ENCODE peak calls at places on chromosomes 6 and 20, in seven cellular contexts. One of them, this sample, is unnamed.

GRCh38 chr6:56795852-56796532 is 153.3 kb upstream of the DST start:
- DNase-seq in fibroblast of mammary gland: peak
- DNase-seq in right cardiac atrium: no peak
- DNase-seq in stimulated activated CD8-positive, alpha-beta memory T cell treated with anti-CD3 and anti-CD28 coated beads, Interleukin-2, amount 100 ng/mL, for 1 hour: no peak
- DNase-seq in stimulated activated CD4-positive, alpha-beta T cell treated with anti-CD3 and anti-CD28 coated beads, Interleukin-4, amount 100 ng/mL, for 24 hours: no peak
- DNase-seq in mucosa of gallbladder: no peak
- DNase-seq in osteocyte: no peak
- DNase-seq in this sample: no peak

GRCh38 chr20:47352332-47353223 is 3.9 kb downstream of the ZMYND8 start:
- DNase-seq in right cardiac atrium: peak
- DNase-seq in stimulated activated CD8-positive, alpha-beta memory T cell treated with anti-CD3 and anti-CD28 coated beads, Interleukin-2, amount 100 ng/mL, for 1 hour: no peak
- DNase-seq in mucosa of gallbladder: no peak
- DNase-seq in osteocyte: no peak
- DNase-seq in fibroblast of mammary gland: no peak
- DNase-seq in stimulated activated CD4-positive, alpha-beta T cell treated with anti-CD3 and anti-CD28 coated beads, Interleukin-4, amount 100 ng/mL, for 24 hours: no peak
- DNase-seq in this sample: no peak

GRCh38 chr6:130717657-130718056 is 109.5 kb upstream of the SMLR1 start:
- DNase-seq in stimulated activated CD4-positive, alpha-beta T cell treated with anti-CD3 and anti-CD28 coated beads, Interleukin-4, amount 100 ng/mL, for 24 hours: no peak
- DNase-seq in fibroblast of mammary gland: no peak
- DNase-seq in stimulated activated CD8-positive, alpha-beta memory T cell treated with anti-CD3 and anti-CD28 coated beads, Interleukin-2, amount 100 ng/mL, for 1 hour: no peak
- DNase-seq in right cardiac atrium: no peak
- DNase-seq in osteocyte: no peak
- DNase-seq in mucosa of gallbladder: no peak
- DNase-seq in this sample: no peak

GRCh38 chr6:153045271-153045670 is 42.8 kb upstream of the MTRF1L start:
- DNase-seq in osteocyte: no peak
- DNase-seq in right cardiac atrium: no peak
- DNase-seq in fibroblast of mammary gland: no peak
- DNase-seq in mucosa of gallbladder: no peak
- DNase-seq in stimulated activated CD8-positive, alpha-beta memory T cell treated with anti-CD3 and anti-CD28 coated beads, Interleukin-2, amount 100 ng/mL, for 1 hour: no peak
- DNase-seq in stimulated activated CD4-positive, alpha-beta T cell treated with anti-CD3 and anti-CD28 coated beads, Interleukin-4, amount 100 ng/mL, for 24 hours: no peak
- DNase-seq in this sample: no peak

GRCh38 chr6:30219244-30219643 is 6.0 kb upstream of the TRIM26 start:
- DNase-seq in right cardiac atrium: no peak
- DNase-seq in stimulated activated CD8-positive, alpha-beta memory T cell treated with anti-CD3 and anti-CD28 coated beads, Interleukin-2, amount 100 ng/mL, for 1 hour: no peak
- DNase-seq in mucosa of gallbladder: peak
- DNase-seq in stimulated activated CD4-positive, alpha-beta T cell treated with anti-CD3 and anti-CD28 coated beads, Interleukin-4, amount 100 ng/mL, for 24 hours: peak
- DNase-seq in osteocyte: no peak
- DNase-seq in fibroblast of mammary gland: peak
- DNase-seq in this sample: no peak

GRCh38 chr6:164379786-164380185 is 929.6 kb downstream of the C6orf118 start:
- DNase-seq in right cardiac atrium: no peak
- DNase-seq in mucosa of gallbladder: no peak
- DNase-seq in stimulated activated CD4-positive, alpha-beta T cell treated with anti-CD3 and anti-CD28 coated beads, Interleukin-4, amount 100 ng/mL, for 24 hours: no peak
- DNase-seq in osteocyte: no peak
- DNase-seq in fibroblast of mammary gland: peak
- DNase-seq in stimulated activated CD8-positive, alpha-beta memory T cell treated with anti-CD3 and anti-CD28 coated beads, Interleukin-2, amount 100 ng/mL, for 1 hour: no peak
- DNase-seq in this sample: no peak

GRCh38 chr20:38001981-38002380 is 31.3 kb downstream of the TTI1 start:
- DNase-seq in fibroblast of mammary gland: no peak
- DNase-seq in right cardiac atrium: peak
- DNase-seq in osteocyte: no peak
- DNase-seq in stimulated activated CD8-positive, alpha-beta memory T cell treated with anti-CD3 and anti-CD28 coated beads, Interleukin-2, amount 100 ng/mL, for 1 hour: no peak
- DNase-seq in stimulated activated CD4-positive, alpha-beta T cell treated with anti-CD3 and anti-CD28 coated beads, Interleukin-4, amount 100 ng/mL, for 24 hours: no peak
- DNase-seq in mucosa of gallbladder: no peak
- DNase-seq in this sample: no peak

GRCh38 chr6:83126223-83126622 is 58.8 kb downstream of the DOP1A start:
- DNase-seq in right cardiac atrium: no peak
- DNase-seq in stimulated activated CD4-positive, alpha-beta T cell treated with anti-CD3 and anti-CD28 coated beads, Interleukin-4, amount 100 ng/mL, for 24 hours: no peak
- DNase-seq in fibroblast of mammary gland: no peak
- DNase-seq in mucosa of gallbladder: no peak
- DNase-seq in stimulated activated CD8-positive, alpha-beta memory T cell treated with anti-CD3 and anti-CD28 coated beads, Interleukin-2, amount 100 ng/mL, for 1 hour: no peak
- DNase-seq in osteocyte: no peak
- DNase-seq in this sample: no peak

GRCh38 chr20:18443841-18444240 is 23.0 kb downstream of the DZANK1 start:
- DNase-seq in right cardiac atrium: no peak
- DNase-seq in stimulated activated CD4-positive, alpha-beta T cell treated with anti-CD3 and anti-CD28 coated beads, Interleukin-4, amount 100 ng/mL, for 24 hours: no peak
- DNase-seq in mucosa of gallbladder: no peak
- DNase-seq in stimulated activated CD8-positive, alpha-beta memory T cell treated with anti-CD3 and anti-CD28 coated beads, Interleukin-2, amount 100 ng/mL, for 1 hour: no peak
- DNase-seq in osteocyte: no peak
- DNase-seq in fibroblast of mammary gland: peak
- DNase-seq in this sample: no peak

GRCh38 chr6:100138346-100139022 is 144.5 kb upstream of the MCHR2 start:
- DNase-seq in stimulated activated CD8-positive, alpha-beta memory T cell treated with anti-CD3 and anti-CD28 coated beads, Interleukin-2, amount 100 ng/mL, for 1 hour: no peak
- DNase-seq in osteocyte: no peak
- DNase-seq in fibroblast of mammary gland: no peak
- DNase-seq in mucosa of gallbladder: no peak
- DNase-seq in right cardiac atrium: no peak
- DNase-seq in stimulated activated CD4-positive, alpha-beta T cell treated with anti-CD3 and anti-CD28 coated beads, Interleukin-4, amount 100 ng/mL, for 24 hours: no peak
- DNase-seq in this sample: no peak

GRCh38 chr6:155103816-155104366 is 108.8 kb downstream of the TIAM2 start:
- DNase-seq in stimulated activated CD4-positive, alpha-beta T cell treated with anti-CD3 and anti-CD28 coated beads, Interleukin-4, amount 100 ng/mL, for 24 hours: peak
- DNase-seq in fibroblast of mammary gland: peak
- DNase-seq in stimulated activated CD8-positive, alpha-beta memory T cell treated with anti-CD3 and anti-CD28 coated beads, Interleukin-2, amount 100 ng/mL, for 1 hour: no peak
- DNase-seq in mucosa of gallbladder: no peak
- DNase-seq in right cardiac atrium: no peak
- DNase-seq in osteocyte: peak
- DNase-seq in this sample: no peak

GRCh38 chr6:36679043-36679821 is 718 bp downstream of the CDKN1A start:
- DNase-seq in stimulated activated CD8-positive, alpha-beta memory T cell treated with anti-CD3 and anti-CD28 coated beads, Interleukin-2, amount 100 ng/mL, for 1 hour: no peak
- DNase-seq in mucosa of gallbladder: peak
- DNase-seq in fibroblast of mammary gland: peak
- DNase-seq in osteocyte: no peak
- DNase-seq in right cardiac atrium: peak
- DNase-seq in stimulated activated CD4-positive, alpha-beta T cell treated with anti-CD3 and anti-CD28 coated beads, Interleukin-4, amount 100 ng/mL, for 24 hours: peak
- DNase-seq in this sample: no peak

GRCh38 chr6:75524322-75524972 is 30.8 kb upstream of the FILIP1 start:
- DNase-seq in stimulated activated CD8-positive, alpha-beta memory T cell treated with anti-CD3 and anti-CD28 coated beads, Interleukin-2, amount 100 ng/mL, for 1 hour: no peak
- DNase-seq in osteocyte: no peak
- DNase-seq in fibroblast of mammary gland: peak
- DNase-seq in stimulated activated CD4-positive, alpha-beta T cell treated with anti-CD3 and anti-CD28 coated beads, Interleukin-4, amount 100 ng/mL, for 24 hours: no peak
- DNase-seq in mucosa of gallbladder: peak
- DNase-seq in right cardiac atrium: no peak
- DNase-seq in this sample: no peak

GRCh38 chr6:18432180-18432579 is 45.0 kb downstream of the RNF144B start:
- DNase-seq in stimulated activated CD4-positive, alpha-beta T cell treated with anti-CD3 and anti-CD28 coated beads, Interleukin-4, amount 100 ng/mL, for 24 hours: no peak
- DNase-seq in osteocyte: no peak
- DNase-seq in stimulated activated CD8-positive, alpha-beta memory T cell treated with anti-CD3 and anti-CD28 coated beads, Interleukin-2, amount 100 ng/mL, for 1 hour: no peak
- DNase-seq in fibroblast of mammary gland: peak
- DNase-seq in mucosa of gallbladder: no peak
- DNase-seq in right cardiac atrium: no peak
- DNase-seq in this sample: no peak

GRCh38 chr6:104716858-104717257 is 142.9 kb downstream of the HACE1 start:
- DNase-seq in right cardiac atrium: no peak
- DNase-seq in osteocyte: no peak
- DNase-seq in fibroblast of mammary gland: no peak
- DNase-seq in mucosa of gallbladder: no peak
- DNase-seq in stimulated activated CD8-positive, alpha-beta memory T cell treated with anti-CD3 and anti-CD28 coated beads, Interleukin-2, amount 100 ng/mL, for 1 hour: no peak
- DNase-seq in stimulated activated CD4-positive, alpha-beta T cell treated with anti-CD3 and anti-CD28 coated beads, Interleukin-4, amount 100 ng/mL, for 24 hours: no peak
- DNase-seq in this sample: no peak

GRCh38 chr20:57795347-57795697 is 85.5 kb upstream of the PMEPA1 start:
- DNase-seq in right cardiac atrium: no peak
- DNase-seq in fibroblast of mammary gland: peak
- DNase-seq in mucosa of gallbladder: no peak
- DNase-seq in osteocyte: no peak
- DNase-seq in stimulated activated CD8-positive, alpha-beta memory T cell treated with anti-CD3 and anti-CD28 coated beads, Interleukin-2, amount 100 ng/mL, for 1 hour: no peak
- DNase-seq in stimulated activated CD4-positive, alpha-beta T cell treated with anti-CD3 and anti-CD28 coated beads, Interleukin-4, amount 100 ng/mL, for 24 hours: no peak
- DNase-seq in this sample: no peak

GRCh38 chr20:58199469-58199868 is 29.0 kb downstream of the ANKRD60 start:
- DNase-seq in stimulated activated CD4-positive, alpha-beta T cell treated with anti-CD3 and anti-CD28 coated beads, Interleukin-4, amount 100 ng/mL, for 24 hours: no peak
- DNase-seq in fibroblast of mammary gland: no peak
- DNase-seq in osteocyte: no peak
- DNase-seq in mucosa of gallbladder: no peak
- DNase-seq in stimulated activated CD8-positive, alpha-beta memory T cell treated with anti-CD3 and anti-CD28 coated beads, Interleukin-2, amount 100 ng/mL, for 1 hour: no peak
- DNase-seq in right cardiac atrium: no peak
- DNase-seq in this sample: no peak

GRCh38 chr6:26234421-26235239 is 130.4 kb upstream of the BTN3A2 start:
- DNase-seq in right cardiac atrium: peak
- DNase-seq in osteocyte: no peak
- DNase-seq in fibroblast of mammary gland: peak
- DNase-seq in stimulated activated CD8-positive, alpha-beta memory T cell treated with anti-CD3 and anti-CD28 coated beads, Interleukin-2, amount 100 ng/mL, for 1 hour: peak
- DNase-seq in stimulated activated CD4-positive, alpha-beta T cell treated with anti-CD3 and anti-CD28 coated beads, Interleukin-4, amount 100 ng/mL, for 24 hours: peak
- DNase-seq in mucosa of gallbladder: peak
- DNase-seq in this sample: no peak

GRCh38 chr20:31746068-31746878 is 7.2 kb downstream of the TPX2 start:
- DNase-seq in stimulated activated CD8-positive, alpha-beta memory T cell treated with anti-CD3 and anti-CD28 coated beads, Interleukin-2, amount 100 ng/mL, for 1 hour: no peak
- DNase-seq in osteocyte: no peak
- DNase-seq in right cardiac atrium: no peak
- DNase-seq in stimulated activated CD4-positive, alpha-beta T cell treated with anti-CD3 and anti-CD28 coated beads, Interleukin-4, amount 100 ng/mL, for 24 hours: no peak
- DNase-seq in mucosa of gallbladder: no peak
- DNase-seq in fibroblast of mammary gland: no peak
- DNase-seq in this sample: no peak

GRCh38 chr6:62390413-62390812 is 104.4 kb upstream of the KHDRBS2 start:
- DNase-seq in fibroblast of mammary gland: no peak
- DNase-seq in osteocyte: no peak
- DNase-seq in stimulated activated CD8-positive, alpha-beta memory T cell treated with anti-CD3 and anti-CD28 coated beads, Interleukin-2, amount 100 ng/mL, for 1 hour: no peak
- DNase-seq in stimulated activated CD4-positive, alpha-beta T cell treated with anti-CD3 and anti-CD28 coated beads, Interleukin-4, amount 100 ng/mL, for 24 hours: no peak
- DNase-seq in right cardiac atrium: no peak
- DNase-seq in mucosa of gallbladder: no peak
- DNase-seq in this sample: no peak

GRCh38 chr6:166958926-166959861 is 2.8 kb upstream of the RNASET2 start:
- DNase-seq in fibroblast of mammary gland: peak
- DNase-seq in mucosa of gallbladder: peak
- DNase-seq in stimulated activated CD4-positive, alpha-beta T cell treated with anti-CD3 and anti-CD28 coated beads, Interleukin-4, amount 100 ng/mL, for 24 hours: peak
- DNase-seq in osteocyte: no peak
- DNase-seq in right cardiac atrium: no peak
- DNase-seq in stimulated activated CD8-positive, alpha-beta memory T cell treated with anti-CD3 and anti-CD28 coated beads, Interleukin-2, amount 100 ng/mL, for 1 hour: peak
- DNase-seq in this sample: no peak

GRCh38 chr6:108897371-108897770 is 49.1 kb downstream of the ARMC2 start:
- DNase-seq in right cardiac atrium: peak
- DNase-seq in fibroblast of mammary gland: peak
- DNase-seq in osteocyte: no peak
- DNase-seq in stimulated activated CD4-positive, alpha-beta T cell treated with anti-CD3 and anti-CD28 coated beads, Interleukin-4, amount 100 ng/mL, for 24 hours: no peak
- DNase-seq in mucosa of gallbladder: no peak
- DNase-seq in stimulated activated CD8-positive, alpha-beta memory T cell treated with anti-CD3 and anti-CD28 coated beads, Interleukin-2, amount 100 ng/mL, for 1 hour: no peak
- DNase-seq in this sample: no peak

GRCh38 chr20:40493551-40493950 is 195.5 kb downstream of the MAFB start:
- DNase-seq in fibroblast of mammary gland: peak
- DNase-seq in stimulated activated CD4-positive, alpha-beta T cell treated with anti-CD3 and anti-CD28 coated beads, Interleukin-4, amount 100 ng/mL, for 24 hours: no peak
- DNase-seq in mucosa of gallbladder: no peak
- DNase-seq in osteocyte: no peak
- DNase-seq in stimulated activated CD8-positive, alpha-beta memory T cell treated with anti-CD3 and anti-CD28 coated beads, Interleukin-2, amount 100 ng/mL, for 1 hour: no peak
- DNase-seq in right cardiac atrium: no peak
- DNase-seq in this sample: no peak

GRCh38 chr6:30334077-30334476 is 7.3 kb downstream of the TRIM39 start:
- DNase-seq in osteocyte: no peak
- DNase-seq in fibroblast of mammary gland: no peak
- DNase-seq in mucosa of gallbladder: no peak
- DNase-seq in right cardiac atrium: no peak
- DNase-seq in stimulated activated CD4-positive, alpha-beta T cell treated with anti-CD3 and anti-CD28 coated beads, Interleukin-4, amount 100 ng/mL, for 24 hours: no peak
- DNase-seq in stimulated activated CD8-positive, alpha-beta memory T cell treated with anti-CD3 and anti-CD28 coated beads, Interleukin-2, amount 100 ng/mL, for 1 hour: no peak
- DNase-seq in this sample: no peak

GRCh38 chr6:111013144-111013905 is 31.5 kb downstream of the RPF2 start:
- DNase-seq in right cardiac atrium: no peak
- DNase-seq in stimulated activated CD8-positive, alpha-beta memory T cell treated with anti-CD3 and anti-CD28 coated beads, Interleukin-2, amount 100 ng/mL, for 1 hour: no peak
- DNase-seq in mucosa of gallbladder: no peak
- DNase-seq in osteocyte: no peak
- DNase-seq in fibroblast of mammary gland: no peak
- DNase-seq in stimulated activated CD4-positive, alpha-beta T cell treated with anti-CD3 and anti-CD28 coated beads, Interleukin-4, amount 100 ng/mL, for 24 hours: no peak
- DNase-seq in this sample: no peak

GRCh38 chr6:138115877-138116660 is 8.8 kb upstream of the PERP start:
- DNase-seq in mucosa of gallbladder: peak
- DNase-seq in stimulated activated CD8-positive, alpha-beta memory T cell treated with anti-CD3 and anti-CD28 coated beads, Interleukin-2, amount 100 ng/mL, for 1 hour: no peak
- DNase-seq in right cardiac atrium: peak
- DNase-seq in osteocyte: no peak
- DNase-seq in fibroblast of mammary gland: peak
- DNase-seq in stimulated activated CD4-positive, alpha-beta T cell treated with anti-CD3 and anti-CD28 coated beads, Interleukin-4, amount 100 ng/mL, for 24 hours: peak
- DNase-seq in this sample: no peak

GRCh38 chr6:49839957-49840356 is 26.4 kb downstream of the CRISP1 start:
- DNase-seq in mucosa of gallbladder: no peak
- DNase-seq in osteocyte: no peak
- DNase-seq in stimulated activated CD8-positive, alpha-beta memory T cell treated with anti-CD3 and anti-CD28 coated beads, Interleukin-2, amount 100 ng/mL, for 1 hour: no peak
- DNase-seq in right cardiac atrium: no peak
- DNase-seq in fibroblast of mammary gland: no peak
- DNase-seq in stimulated activated CD4-positive, alpha-beta T cell treated with anti-CD3 and anti-CD28 coated beads, Interleukin-4, amount 100 ng/mL, for 24 hours: no peak
- DNase-seq in this sample: no peak

GRCh38 chr20:59299961-59300340 is 460 bp upstream of the EDN3 start:
- DNase-seq in right cardiac atrium: no peak
- DNase-seq in osteocyte: no peak
- DNase-seq in mucosa of gallbladder: peak
- DNase-seq in fibroblast of mammary gland: no peak
- DNase-seq in stimulated activated CD8-positive, alpha-beta memory T cell treated with anti-CD3 and anti-CD28 coated beads, Interleukin-2, amount 100 ng/mL, for 1 hour: no peak
- DNase-seq in stimulated activated CD4-positive, alpha-beta T cell treated with anti-CD3 and anti-CD28 coated beads, Interleukin-4, amount 100 ng/mL, for 24 hours: no peak
- DNase-seq in this sample: no peak

GRCh38 chr6:90146024-90146423 is 150.6 kb downstream of the BACH2 start:
- DNase-seq in fibroblast of mammary gland: no peak
- DNase-seq in osteocyte: no peak
- DNase-seq in stimulated activated CD4-positive, alpha-beta T cell treated with anti-CD3 and anti-CD28 coated beads, Interleukin-4, amount 100 ng/mL, for 24 hours: no peak
- DNase-seq in right cardiac atrium: no peak
- DNase-seq in mucosa of gallbladder: no peak
- DNase-seq in stimulated activated CD8-positive, alpha-beta memory T cell treated with anti-CD3 and anti-CD28 coated beads, Interleukin-2, amount 100 ng/mL, for 1 hour: no peak
- DNase-seq in this sample: no peak

GRCh38 chr20:1688886-1689538 is 31.4 kb upstream of the SIRPG start:
- DNase-seq in fibroblast of mammary gland: no peak
- DNase-seq in mucosa of gallbladder: no peak
- DNase-seq in stimulated activated CD8-positive, alpha-beta memory T cell treated with anti-CD3 and anti-CD28 coated beads, Interleukin-2, amount 100 ng/mL, for 1 hour: no peak
- DNase-seq in osteocyte: no peak
- DNase-seq in stimulated activated CD4-positive, alpha-beta T cell treated with anti-CD3 and anti-CD28 coated beads, Interleukin-4, amount 100 ng/mL, for 24 hours: no peak
- DNase-seq in right cardiac atrium: no peak
- DNase-seq in this sample: no peak

GRCh38 chr6:139967497-139967896 is 593.0 kb upstream of the CITED2 start:
- DNase-seq in fibroblast of mammary gland: peak
- DNase-seq in stimulated activated CD8-positive, alpha-beta memory T cell treated with anti-CD3 and anti-CD28 coated beads, Interleukin-2, amount 100 ng/mL, for 1 hour: no peak
- DNase-seq in right cardiac atrium: no peak
- DNase-seq in stimulated activated CD4-positive, alpha-beta T cell treated with anti-CD3 and anti-CD28 coated beads, Interleukin-4, amount 100 ng/mL, for 24 hours: no peak
- DNase-seq in osteocyte: no peak
- DNase-seq in mucosa of gallbladder: no peak
- DNase-seq in this sample: no peak

GRCh38 chr6:166435574-166435973 is 52.8 kb upstream of the MPC1 start:
- DNase-seq in stimulated activated CD8-positive, alpha-beta memory T cell treated with anti-CD3 and anti-CD28 coated beads, Interleukin-2, amount 100 ng/mL, for 1 hour: no peak
- DNase-seq in stimulated activated CD4-positive, alpha-beta T cell treated with anti-CD3 and anti-CD28 coated beads, Interleukin-4, amount 100 ng/mL, for 24 hours: peak
- DNase-seq in fibroblast of mammary gland: no peak
- DNase-seq in osteocyte: no peak
- DNase-seq in right cardiac atrium: peak
- DNase-seq in mucosa of gallbladder: peak
- DNase-seq in this sample: no peak

GRCh38 chr6:154673919-154674318 is 59.3 kb upstream of the SCAF8 start:
- DNase-seq in stimulated activated CD8-positive, alpha-beta memory T cell treated with anti-CD3 and anti-CD28 coated beads, Interleukin-2, amount 100 ng/mL, for 1 hour: no peak
- DNase-seq in fibroblast of mammary gland: no peak
- DNase-seq in mucosa of gallbladder: no peak
- DNase-seq in stimulated activated CD4-positive, alpha-beta T cell treated with anti-CD3 and anti-CD28 coated beads, Interleukin-4, amount 100 ng/mL, for 24 hours: no peak
- DNase-seq in osteocyte: peak
- DNase-seq in right cardiac atrium: no peak
- DNase-seq in this sample: no peak

GRCh38 chr6:127514396-127515227 is 4.5 kb downstream of the MTCL3 start:
- DNase-seq in fibroblast of mammary gland: peak
- DNase-seq in osteocyte: no peak
- DNase-seq in stimulated activated CD4-positive, alpha-beta T cell treated with anti-CD3 and anti-CD28 coated beads, Interleukin-4, amount 100 ng/mL, for 24 hours: peak
- DNase-seq in mucosa of gallbladder: no peak
- DNase-seq in right cardiac atrium: peak
- DNase-seq in stimulated activated CD8-positive, alpha-beta memory T cell treated with anti-CD3 and anti-CD28 coated beads, Interleukin-2, amount 100 ng/mL, for 1 hour: no peak
- DNase-seq in this sample: no peak

GRCh38 chr6:157323924-157324276 is 581 bp upstream of the TMEM242 start:
- DNase-seq in mucosa of gallbladder: peak
- DNase-seq in fibroblast of mammary gland: peak
- DNase-seq in right cardiac atrium: peak
- DNase-seq in stimulated activated CD8-positive, alpha-beta memory T cell treated with anti-CD3 and anti-CD28 coated beads, Interleukin-2, amount 100 ng/mL, for 1 hour: peak
- DNase-seq in stimulated activated CD4-positive, alpha-beta T cell treated with anti-CD3 and anti-CD28 coated beads, Interleukin-4, amount 100 ng/mL, for 24 hours: peak
- DNase-seq in osteocyte: peak
- DNase-seq in this sample: peak

GRCh38 chr6:33430991-33431879 is 11.4 kb downstream of the SYNGAP1 start:
- DNase-seq in stimulated activated CD4-positive, alpha-beta T cell treated with anti-CD3 and anti-CD28 coated beads, Interleukin-4, amount 100 ng/mL, for 24 hours: peak
- DNase-seq in fibroblast of mammary gland: peak
- DNase-seq in mucosa of gallbladder: peak
- DNase-seq in osteocyte: no peak
- DNase-seq in stimulated activated CD8-positive, alpha-beta memory T cell treated with anti-CD3 and anti-CD28 coated beads, Interleukin-2, amount 100 ng/mL, for 1 hour: peak
- DNase-seq in right cardiac atrium: peak
- DNase-seq in this sample: peak